ENCODE peak calls at places on chromosomes 2 and 18, in ten cellular contexts. K is testis, Z is esophagus muscularis mucosa, Y is tibial nerve, O is A549, A is K562, B is ovary, V is breast epithelium, Q is HepG2, X is uterus. N is an unnamed sample. For H3K4me1, the result is how much of the 10 kb centered on the place peaks cover.

GRCh38 chr2:196415384-196415783 is 224.1 kb upstream of the CCDC150 start:
- DNase-seq in K (no peak), Z (no peak), V (no peak), B (no peak), Y (no peak), Q (no peak), A (no peak), O (no peak), X (no peak), N (no peak)

GRCh38 chr2:75100691-75101236 is 98.6 kb downstream of the TACR1 start:
- DNase-seq in B (no peak), O (no peak), K (no peak), Z (no peak), Q (no peak), A (no peak), X (no peak), V (no peak), Y (no peak), N (no peak)

GRCh38 chr2:36438454-36438977 is 82.9 kb downstream of the CRIM1 start:
- DNase-seq in K (no peak), Y (no peak), A (no peak), O (peak), V (no peak), B (no peak), Z (no peak), X (no peak), Q (no peak), N (no peak)

GRCh38 chr2:16507655-16508054 is 158.0 kb downstream of the CYRIA start:
- DNase-seq in Z (no peak), V (no peak), Y (no peak), X (no peak), O (no peak), Q (no peak), A (no peak), K (no peak), B (no peak), N (no peak)

GRCh38 chr2:121045245-121045644 is 239.8 kb downstream of the TFCP2L1 start:
- DNase-seq in Q (no peak), K (no peak), Z (no peak), B (no peak), O (no peak), X (no peak), A (no peak), Y (no peak), V (no peak), N (no peak)

GRCh38 chr18:76452357-76452756 is 42.7 kb downstream of the ZNF516 start:
- DNase-seq in A (no peak), X (no peak), V (no peak), B (no peak), Q (no peak), Z (no peak), Y (no peak), K (peak), O (no peak), N (no peak)

GRCh38 chr18:39602112-39602511 is 2036.5 kb upstream of the CELF4 start:
- DNase-seq in X (no peak), Y (no peak), K (no peak), A (no peak), Q (no peak), B (no peak), V (no peak), Z (no peak), O (no peak), N (no peak)

GRCh38 chr2:70688427-70688826 is 79.6 kb downstream of the ADD2 start:
- DNase-seq in K (no peak), V (no peak), Z (no peak), Q (no peak), X (no peak), Y (no peak), B (no peak), A (no peak), O (no peak), N (no peak)

GRCh38 chr2:134450114-134450513 is 196.2 kb downstream of the MGAT5 start:
- DNase-seq in A (no peak), K (no peak), B (no peak), V (no peak), X (no peak), Q (no peak), Z (no peak), Y (no peak), O (no peak), N (no peak)
- TF ChIP-seq POLR2A in A (no peak), K (no peak), B (no peak), V (no peak), X (no peak), Q (no peak), Z (no peak), Y (no peak), O (no peak), N (no peak)

DNA sequence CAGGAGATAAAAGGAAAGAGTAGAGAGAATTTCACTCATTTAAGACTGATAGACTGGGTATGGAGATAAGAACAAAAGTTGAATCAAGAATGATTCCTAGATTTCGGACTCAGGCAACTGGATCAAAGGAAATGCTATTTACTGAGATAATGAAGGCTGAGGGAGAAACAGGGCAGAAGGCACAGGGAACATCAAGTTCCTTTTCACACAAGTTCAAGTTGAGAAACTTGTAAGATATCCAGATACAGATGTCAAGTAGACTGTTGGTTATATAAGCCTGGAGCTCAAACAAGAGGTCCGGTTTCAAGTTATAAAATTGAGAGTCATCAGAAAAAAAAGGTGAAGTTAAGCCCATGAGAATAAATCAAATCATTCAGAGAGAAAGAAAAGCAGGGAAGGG is 360.8 kb downstream of the TNS1 start:
- DNase-seq in V (no peak), B (no peak), Q (no peak), Y (no peak), A (no peak), K (no peak), Z (no peak), O (no peak), X (no peak), N (no peak)
- H3K4me1 ChIP-seq in V (under half), B (under half), Q (under half), Y (under half), A (under half), K (under half), Z (under half), O (under half), X (under half), N (under half)

DNA sequence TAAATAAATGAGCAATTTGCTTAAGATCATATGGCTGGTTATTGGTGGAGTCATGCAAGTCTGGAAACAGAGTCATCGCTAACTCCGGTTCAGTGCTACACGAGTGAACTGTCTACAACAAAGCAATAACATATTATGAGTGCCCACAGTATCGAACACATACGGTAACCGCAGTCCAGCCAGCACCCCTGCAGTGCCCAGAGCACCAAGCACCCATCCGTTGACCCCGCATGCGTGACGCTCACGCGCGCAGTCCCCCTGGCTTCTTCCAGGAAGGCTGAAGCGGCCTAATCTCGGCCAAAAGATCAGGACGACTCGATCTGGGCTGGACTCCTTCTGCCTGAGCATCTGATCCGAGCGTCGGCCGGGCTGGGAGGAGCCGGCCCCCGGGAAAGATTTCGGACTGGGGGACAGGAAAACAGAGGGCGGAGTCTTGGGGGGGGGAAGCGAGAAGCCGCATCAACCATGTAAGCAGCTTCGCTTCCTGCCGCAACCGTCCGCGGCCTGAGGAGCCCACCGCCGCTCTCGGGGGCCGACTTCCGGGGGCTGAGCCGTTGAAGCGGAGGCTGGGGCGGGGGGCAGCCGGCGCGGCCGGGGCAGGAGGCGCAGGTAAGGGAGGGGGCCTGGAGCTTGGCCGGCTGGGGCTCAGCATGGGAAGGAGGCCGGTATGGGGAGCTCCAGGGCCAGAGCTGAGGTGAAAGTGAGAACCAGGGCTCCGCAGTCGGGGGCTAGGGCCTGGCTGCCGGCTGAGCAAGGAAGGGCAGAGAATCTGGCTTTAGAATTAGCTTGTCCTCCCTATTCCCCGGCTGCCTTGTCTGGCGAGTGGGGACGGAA is at the start of gene PIKFYVE:
- DNase-seq in O (peak), B (peak), X (peak), Y (peak), A (peak), Q (peak), V (peak), K (peak), Z (peak), N (peak)
- TF ChIP-seq POLR2A in O (peak), B (peak), X (peak), Y (peak), A (peak), Q (peak), V (peak), K (peak), Z (peak), N (peak)

GRCh38 chr2:134295441-134295840 is 41.6 kb downstream of the MGAT5 start:
- DNase-seq in Q (no peak), O (no peak), V (no peak), Z (no peak), A (no peak), B (no peak), X (no peak), K (no peak), Y (no peak), N (no peak)

GRCh38 chr2:134290363-134290762 is 36.5 kb downstream of the MGAT5 start:
- DNase-seq in X (no peak), K (no peak), Y (no peak), Z (no peak), Q (no peak), B (no peak), O (no peak), A (no peak), V (no peak), N (no peak)

GRCh38 chr2:134292514-134292913 is 38.6 kb downstream of the MGAT5 start:
- DNase-seq in B (no peak), A (no peak), Z (no peak), V (no peak), Q (no peak), O (no peak), Y (no peak), X (no peak), K (no peak), N (no peak)

GRCh38 chr2:134289225-134289624 is 35.4 kb downstream of the MGAT5 start:
- DNase-seq in K (no peak), V (no peak), Y (no peak), B (no peak), A (no peak), O (no peak), X (no peak), Q (no peak), Z (no peak), N (no peak)

DNA sequence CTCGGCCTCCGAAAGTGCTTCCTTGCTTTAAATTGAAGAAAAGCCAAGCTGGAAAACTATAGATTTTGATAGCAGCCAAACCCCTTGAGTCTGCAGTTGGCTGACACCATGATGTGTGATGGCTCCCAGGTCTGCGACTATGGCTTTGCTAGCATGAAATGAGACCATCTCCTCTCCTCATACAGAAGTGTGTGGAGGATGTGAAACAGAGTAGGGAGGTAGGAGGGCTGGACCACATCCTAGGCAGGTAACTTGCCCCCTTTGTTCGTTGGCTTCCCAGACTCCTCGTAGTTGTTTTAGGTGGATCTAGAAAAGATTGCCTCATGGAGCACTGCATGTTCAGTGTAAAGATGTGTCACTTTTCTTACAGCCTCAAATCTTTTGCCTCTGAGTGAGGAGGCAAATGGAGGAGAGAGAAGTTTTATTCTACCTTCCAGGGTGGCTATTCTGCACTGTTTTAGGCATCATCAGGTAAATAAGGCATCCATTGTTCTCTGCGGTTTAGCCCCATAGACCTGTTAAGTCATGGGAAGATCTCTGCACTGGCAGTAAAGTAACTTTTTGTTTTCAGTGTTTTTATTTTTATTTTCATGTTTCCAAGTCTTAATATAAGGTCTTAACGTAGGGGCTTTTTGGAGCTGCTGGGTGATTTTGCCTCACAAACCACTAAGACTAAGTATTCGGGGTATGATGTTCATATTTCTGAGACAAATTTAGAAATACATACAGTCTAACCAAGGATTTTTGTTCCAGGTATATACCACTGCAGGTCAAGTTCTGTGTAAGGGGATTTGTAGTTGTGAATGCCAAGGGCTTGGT is 40.1 kb downstream of the MGAT5 start:
- DNase-seq in O (no peak), V (no peak), K (no peak), X (no peak), A (no peak), B (no peak), Q (no peak), Z (no peak), Y (no peak), N (no peak)
- H3K4me1 ChIP-seq in O (under half), V (under half), K (under half), X (under half), A (under half), B (under half), Q (under half), Z (under half), Y (under half), N (under half)

GRCh38 chr2:240136013-240136670 is at the start of gene COPS9:
- DNase-seq in A (peak), X (peak), Z (peak), O (peak), B (peak), Y (peak), K (peak), V (peak), Q (peak), N (peak)
- TF ChIP-seq POLR2A in A (peak), X (peak), Z (peak), O (peak), B (peak), Y (no peak), K (no peak), V (no peak), Q (peak), N (peak)

GRCh38 chr18:13547347-13547746 is 179.0 kb downstream of the FAM210A start:
- DNase-seq in K (no peak), B (no peak), O (no peak), Q (no peak), A (no peak), V (no peak), Z (no peak), X (no peak), Y (no peak), N (no peak)
- H3K4me1 ChIP-seq in K (under half), B (under half), O (under half), Q (under half), A (under half), V (under half), Z (half or more), X (under half), Y (under half), N (under half)

GRCh38 chr2:200713003-200713703 is 98.6 kb upstream of the BZW1 start:
- DNase-seq in V (peak), Q (peak), X (peak), Y (peak), A (peak), O (peak), B (peak), K (peak), Z (peak), N (peak)
- TF ChIP-seq POLR2A in V (no peak), Q (peak), X (peak), Y (peak), A (peak), O (peak), B (peak), K (no peak), Z (no peak), N (peak)

GRCh38 chr2:40432916-40433315 is 19.0 kb downstream of the SLC8A1 start:
- DNase-seq in Y (no peak), K (no peak), O (no peak), X (no peak), V (no peak), A (no peak), Q (no peak), Z (no peak), B (no peak), N (no peak)
- H3K4me1 ChIP-seq in Y (under half), K (under half), O (under half), X (under half), V (under half), A (under half), Q (under half), Z (half or more), B (under half), N (under half)

N was measured in right lobe of liver.